ENCODE peak calls at places on chromosomes 4 and X, in five cellular contexts. One of them, this sample, is unnamed.
A peak's percentile ranks its signal among the peaks of the same experiment; 100 is the strongest.

GRCh38 chrX:24294619-24295018 is 19.2 kb downstream of the SUPT20HL2 start:
- DNase-seq in small intestine: no peak
- DNase-seq in effector memory CD8-positive, alpha-beta T cell: no peak
- DNase-seq in HFFc6: peak; percentile 39
- DNase-seq in occipital lobe: no peak
- DNase-seq in this sample: peak; percentile 16

GRCh38 chr4:91256043-91256442 is 1047.7 kb upstream of the GRID2 start:
- DNase-seq in small intestine: no peak
- DNase-seq in effector memory CD8-positive, alpha-beta T cell: no peak
- DNase-seq in HFFc6: no peak
- DNase-seq in occipital lobe: no peak
- DNase-seq in this sample: no peak

GRCh38 chrX:34130980-34131744 is 952 bp downstream of the FAM47A start:
- DNase-seq in small intestine: no peak
- DNase-seq in effector memory CD8-positive, alpha-beta T cell: no peak
- DNase-seq in HFFc6: no peak
- DNase-seq in occipital lobe: no peak
- DNase-seq in this sample: no peak

GRCh38 chr4:94641702-94642560 is 115.8 kb upstream of the BMPR1B start:
- DNase-seq in small intestine: no peak
- DNase-seq in effector memory CD8-positive, alpha-beta T cell: no peak
- DNase-seq in HFFc6: peak; percentile 68
- DNase-seq in occipital lobe: no peak
- DNase-seq in this sample: no peak

GRCh38 chrX:12970691-12971202 is 4.2 kb upstream of the TMSB4X start:
- DNase-seq in small intestine: peak; percentile 52
- DNase-seq in effector memory CD8-positive, alpha-beta T cell: peak; percentile 56
- DNase-seq in HFFc6: no peak
- DNase-seq in occipital lobe: peak; percentile 12
- DNase-seq in this sample: peak; percentile 49

GRCh38 chrX:102498732-102499131 is 17.8 kb downstream of the TMSB15A start:
- DNase-seq in small intestine: no peak
- DNase-seq in effector memory CD8-positive, alpha-beta T cell: no peak
- DNase-seq in HFFc6: no peak
- DNase-seq in occipital lobe: no peak
- DNase-seq in this sample: no peak

GRCh38 chr4:234178-234577 is 71.1 kb downstream of the ZNF732 start:
- DNase-seq in small intestine: no peak
- DNase-seq in effector memory CD8-positive, alpha-beta T cell: no peak
- DNase-seq in HFFc6: no peak
- DNase-seq in occipital lobe: no peak
- DNase-seq in this sample: no peak

GRCh38 chrX:154444001-154444754 is at the start of gene FAM50A:
- DNase-seq in small intestine: peak; percentile 70
- DNase-seq in effector memory CD8-positive, alpha-beta T cell: peak; percentile 56
- DNase-seq in HFFc6: peak; percentile 37
- DNase-seq in occipital lobe: no peak
- DNase-seq in this sample: peak; percentile 70

GRCh38 chr4:148108776-148109175 is 333.4 kb downstream of the NR3C2 start:
- DNase-seq in small intestine: no peak
- DNase-seq in effector memory CD8-positive, alpha-beta T cell: no peak
- DNase-seq in HFFc6: no peak
- DNase-seq in occipital lobe: no peak
- DNase-seq in this sample: no peak

GRCh38 chrX:69109036-69109663 is 56.1 kb downstream of the PJA1 start:
- DNase-seq in small intestine: no peak
- DNase-seq in effector memory CD8-positive, alpha-beta T cell: no peak
- DNase-seq in HFFc6: no peak
- DNase-seq in occipital lobe: no peak
- DNase-seq in this sample: no peak

GRCh38 chrX:21840199-21840557 is 761 bp downstream of the MBTPS2 start:
- DNase-seq in small intestine: peak; percentile 1
- DNase-seq in effector memory CD8-positive, alpha-beta T cell: no peak
- DNase-seq in HFFc6: no peak
- DNase-seq in occipital lobe: no peak
- DNase-seq in this sample: no peak

GRCh38 chrX:155949098-155949497 is 48.4 kb upstream of the IL9R start:
- DNase-seq in small intestine: no peak
- DNase-seq in effector memory CD8-positive, alpha-beta T cell: no peak
- DNase-seq in HFFc6: no peak
- DNase-seq in occipital lobe: no peak
- DNase-seq in this sample: no peak

GRCh38 chr4:26520728-26521442 is 30.6 kb upstream of the CCKAR start:
- DNase-seq in small intestine: no peak
- DNase-seq in effector memory CD8-positive, alpha-beta T cell: no peak
- DNase-seq in HFFc6: no peak
- DNase-seq in occipital lobe: no peak
- DNase-seq in this sample: no peak

GRCh38 chr4:48071171-48071570 is 54.6 kb downstream of the NIPAL1 start:
- DNase-seq in small intestine: peak; percentile 81
- DNase-seq in effector memory CD8-positive, alpha-beta T cell: no peak
- DNase-seq in HFFc6: no peak
- DNase-seq in occipital lobe: no peak
- DNase-seq in this sample: no peak

GRCh38 chr4:23733911-23734458 is 155.9 kb downstream of the PPARGC1A start:
- DNase-seq in small intestine: peak; percentile 71
- DNase-seq in effector memory CD8-positive, alpha-beta T cell: no peak
- DNase-seq in HFFc6: no peak
- DNase-seq in occipital lobe: no peak
- DNase-seq in this sample: no peak

GRCh38 chrX:138897621-138898492 is 186.3 kb upstream of the FGF13 start:
- DNase-seq in small intestine: no peak
- DNase-seq in effector memory CD8-positive, alpha-beta T cell: no peak
- DNase-seq in HFFc6: no peak
- DNase-seq in occipital lobe: no peak
- DNase-seq in this sample: no peak

GRCh38 chrX:70033348-70033747 is 16.4 kb downstream of the AWAT2 start:
- DNase-seq in small intestine: no peak
- DNase-seq in effector memory CD8-positive, alpha-beta T cell: no peak
- DNase-seq in HFFc6: no peak
- DNase-seq in occipital lobe: no peak
- DNase-seq in this sample: no peak

GRCh38 chr4:34271479-34272355 is 1972.6 kb downstream of the ARAP2 start:
- DNase-seq in small intestine: no peak
- DNase-seq in effector memory CD8-positive, alpha-beta T cell: no peak
- DNase-seq in HFFc6: no peak
- DNase-seq in occipital lobe: no peak
- DNase-seq in this sample: no peak

GRCh38 chrX:51899741-51900140 is 6.3 kb downstream of the MAGED1 start:
- DNase-seq in small intestine: no peak
- DNase-seq in effector memory CD8-positive, alpha-beta T cell: no peak
- DNase-seq in HFFc6: peak; percentile 62
- DNase-seq in occipital lobe: no peak
- DNase-seq in this sample: no peak

GRCh38 chr4:55668449-55668848 is 32.4 kb upstream of the NMU start:
- DNase-seq in small intestine: no peak
- DNase-seq in effector memory CD8-positive, alpha-beta T cell: no peak
- DNase-seq in HFFc6: no peak
- DNase-seq in occipital lobe: no peak
- DNase-seq in this sample: no peak

GRCh38 chr4:139557506-139558110 is 1.6 kb upstream of the SETD7 start:
- DNase-seq in small intestine: peak; percentile 14
- DNase-seq in effector memory CD8-positive, alpha-beta T cell: no peak
- DNase-seq in HFFc6: no peak
- DNase-seq in occipital lobe: no peak
- DNase-seq in this sample: no peak

GRCh38 chr4:158811704-158812103 is 42.9 kb downstream of the FNIP2 start:
- DNase-seq in small intestine: no peak
- DNase-seq in effector memory CD8-positive, alpha-beta T cell: no peak
- DNase-seq in HFFc6: no peak
- DNase-seq in occipital lobe: no peak
- DNase-seq in this sample: no peak

GRCh38 chrX:96407043-96407442 is 277.6 kb upstream of the DIAPH2 start:
- DNase-seq in small intestine: peak; percentile 36
- DNase-seq in effector memory CD8-positive, alpha-beta T cell: no peak
- DNase-seq in HFFc6: peak; percentile 13
- DNase-seq in occipital lobe: no peak
- DNase-seq in this sample: no peak

GRCh38 chr4:121697626-121698025 is 846 bp upstream of the ANXA5 start:
- DNase-seq in small intestine: no peak
- DNase-seq in effector memory CD8-positive, alpha-beta T cell: peak; percentile 41
- DNase-seq in HFFc6: no peak
- DNase-seq in occipital lobe: no peak
- DNase-seq in this sample: peak; percentile 43